ENCODE peak calls at places on chromosomes 7 and 10, in seven cellular contexts. One of them, this sample, is unnamed.

GRCh38 chr7:44694766-44695165 is 53.9 kb upstream of the ZMIZ2 start:
- DNase-seq in dermis blood vessel endothelial cell: no peak
- DNase-seq in NAMALWA: no peak
- DNase-seq in DMS153: no peak
- DNase-seq in aorta: no peak
- DNase-seq in Caki2: no peak
- DNase-seq in NCI-H69: no peak
- DNase-seq in this sample: no peak

GRCh38 chr7:132685301-132685700 is 109.0 kb upstream of the PLXNA4 start:
- DNase-seq in aorta: no peak
- DNase-seq in NAMALWA: no peak
- DNase-seq in DMS153: no peak
- DNase-seq in Caki2: no peak
- DNase-seq in NCI-H69: no peak
- DNase-seq in dermis blood vessel endothelial cell: no peak
- DNase-seq in this sample: no peak

GRCh38 chr7:73844848-73845460 is 2.6 kb upstream of the METTL27 start:
- DNase-seq in NAMALWA: no peak
- DNase-seq in aorta: no peak
- DNase-seq in Caki2: no peak
- DNase-seq in dermis blood vessel endothelial cell: no peak
- DNase-seq in NCI-H69: no peak
- DNase-seq in DMS153: no peak
- DNase-seq in this sample: no peak

GRCh38 chr10:71666607-71667373 is 52.8 kb downstream of the C10orf105 start:
- DNase-seq in dermis blood vessel endothelial cell: no peak
- DNase-seq in aorta: no peak
- DNase-seq in NCI-H69: peak
- DNase-seq in NAMALWA: peak
- DNase-seq in Caki2: no peak
- DNase-seq in DMS153: no peak
- DNase-seq in this sample: no peak

GRCh38 chr7:114402866-114403635 is 11.6 kb upstream of the FOXP2 start:
- DNase-seq in dermis blood vessel endothelial cell: no peak
- DNase-seq in aorta: no peak
- DNase-seq in NCI-H69: no peak
- DNase-seq in Caki2: peak
- DNase-seq in NAMALWA: no peak
- DNase-seq in DMS153: no peak
- DNase-seq in this sample: no peak

GRCh38 chr7:2213551-2214215 is 19.1 kb downstream of the MAD1L1 start:
- DNase-seq in aorta: no peak
- DNase-seq in Caki2: no peak
- DNase-seq in DMS153: no peak
- DNase-seq in dermis blood vessel endothelial cell: no peak
- DNase-seq in NCI-H69: no peak
- DNase-seq in NAMALWA: no peak
- DNase-seq in this sample: no peak

GRCh38 chr10:91709394-91709798 is 76.5 kb upstream of the PPP1R3C start:
- DNase-seq in NCI-H69: peak
- DNase-seq in NAMALWA: no peak
- DNase-seq in dermis blood vessel endothelial cell: peak
- DNase-seq in DMS153: peak
- DNase-seq in aorta: no peak
- DNase-seq in Caki2: peak
- DNase-seq in this sample: no peak

GRCh38 chr7:17229257-17229656 is 69.2 kb upstream of the AHR start:
- DNase-seq in dermis blood vessel endothelial cell: no peak
- DNase-seq in NCI-H69: no peak
- DNase-seq in DMS153: no peak
- DNase-seq in aorta: no peak
- DNase-seq in NAMALWA: no peak
- DNase-seq in Caki2: no peak
- DNase-seq in this sample: no peak

GRCh38 chr7:130063036-130063435 is 7.3 kb upstream of the KLHDC10 start:
- DNase-seq in NAMALWA: peak
- DNase-seq in NCI-H69: peak
- DNase-seq in DMS153: no peak
- DNase-seq in Caki2: no peak
- DNase-seq in aorta: peak
- DNase-seq in dermis blood vessel endothelial cell: peak
- DNase-seq in this sample: peak

GRCh38 chr7:128352138-128352537 is 8.4 kb upstream of the RBM28 start:
- DNase-seq in dermis blood vessel endothelial cell: peak
- DNase-seq in NAMALWA: no peak
- DNase-seq in DMS153: peak
- DNase-seq in NCI-H69: peak
- DNase-seq in aorta: peak
- DNase-seq in Caki2: no peak
- DNase-seq in this sample: peak

GRCh38 chr7:155984609-155985405 is 172.5 kb upstream of the SHH start:
- DNase-seq in Caki2: no peak
- DNase-seq in NCI-H69: no peak
- DNase-seq in dermis blood vessel endothelial cell: no peak
- DNase-seq in NAMALWA: no peak
- DNase-seq in DMS153: no peak
- DNase-seq in aorta: no peak
- DNase-seq in this sample: no peak

GRCh38 chr10:83225781-83226180 is 913.5 kb upstream of the GHITM start:
- DNase-seq in Caki2: no peak
- DNase-seq in aorta: no peak
- DNase-seq in DMS153: no peak
- DNase-seq in NAMALWA: no peak
- DNase-seq in NCI-H69: peak
- DNase-seq in dermis blood vessel endothelial cell: no peak
- DNase-seq in this sample: no peak

GRCh38 chr7:28986028-28986427 is 27.9 kb upstream of the TRIL start:
- DNase-seq in NCI-H69: no peak
- DNase-seq in dermis blood vessel endothelial cell: no peak
- DNase-seq in DMS153: no peak
- DNase-seq in aorta: no peak
- DNase-seq in NAMALWA: no peak
- DNase-seq in Caki2: no peak
- DNase-seq in this sample: no peak

GRCh38 chr7:77415474-77415821 is 701 bp downstream of the GSAP start:
- DNase-seq in aorta: no peak
- DNase-seq in NAMALWA: peak
- DNase-seq in NCI-H69: peak
- DNase-seq in dermis blood vessel endothelial cell: peak
- DNase-seq in Caki2: peak
- DNase-seq in DMS153: no peak
- DNase-seq in this sample: peak

GRCh38 chr7:35504365-35504764 is 190.6 kb downstream of the HERPUD2 start:
- DNase-seq in aorta: no peak
- DNase-seq in DMS153: no peak
- DNase-seq in NAMALWA: peak
- DNase-seq in NCI-H69: no peak
- DNase-seq in dermis blood vessel endothelial cell: no peak
- DNase-seq in Caki2: no peak
- DNase-seq in this sample: peak

GRCh38 chr7:73723813-73724212 is 4.3 kb upstream of the STX1A start:
- DNase-seq in dermis blood vessel endothelial cell: no peak
- DNase-seq in Caki2: no peak
- DNase-seq in DMS153: no peak
- DNase-seq in NAMALWA: no peak
- DNase-seq in NCI-H69: no peak
- DNase-seq in aorta: no peak
- DNase-seq in this sample: no peak

GRCh38 chr7:41641006-41641714 is 61.7 kb downstream of the INHBA start:
- DNase-seq in NCI-H69: peak
- DNase-seq in Caki2: no peak
- DNase-seq in NAMALWA: no peak
- DNase-seq in aorta: no peak
- DNase-seq in dermis blood vessel endothelial cell: no peak
- DNase-seq in DMS153: no peak
- DNase-seq in this sample: no peak

GRCh38 chr10:128902031-128902710 is 564.9 kb upstream of the MGMT start:
- DNase-seq in Caki2: no peak
- DNase-seq in NCI-H69: no peak
- DNase-seq in aorta: no peak
- DNase-seq in NAMALWA: no peak
- DNase-seq in DMS153: no peak
- DNase-seq in dermis blood vessel endothelial cell: no peak
- DNase-seq in this sample: no peak

This sample was measured in testis.